ENCODE peak calls at places on chromosome 9, in seven cellular contexts. B is fibroblast of lung, J is IMR-90, P is Caco-2, O is tibial artery, K is germinal center, C is caudate nucleus. F is an unnamed sample.

GRCh38 chr9:110977259-110977709 is 61.0 kb downstream of the LPAR1 start:
- DNase-seq in B (peak), J (peak), P (no peak), O (no peak), K (no peak), C (no peak), F (peak)

GRCh38 chr9:1210954-1211353 is 160.8 kb downstream of the DMRT2 start:
- DNase-seq in B (no peak), J (no peak), P (no peak), O (no peak), K (no peak), C (no peak), F (no peak)

GRCh38 chr9:93892748-93893147 is 62.4 kb downstream of the BARX1 start:
- DNase-seq in B (no peak), J (no peak), P (no peak), O (no peak), K (no peak), C (no peak), F (no peak)

GRCh38 chr9:128689293-128689770 is 310 bp downstream of the SET start:
- DNase-seq in B (no peak), J (no peak), P (peak), O (peak), K (no peak), C (no peak), F (peak)

GRCh38 chr9:89483592-89484474 is 14.1 kb downstream of the SEMA4D start:
- DNase-seq in B (no peak), J (no peak), P (no peak), O (no peak), K (peak), C (no peak), F (no peak)

GRCh38 chr9:117403403-117403811 is 11.4 kb downstream of the ASTN2 start:
- DNase-seq in B (no peak), J (no peak), P (no peak), O (no peak), K (no peak), C (peak), F (no peak)

GRCh38 chr9:105357937-105358336 is 89.9 kb upstream of the FSD1L start:
- DNase-seq in B (no peak), J (no peak), P (no peak), O (no peak), K (peak), C (no peak), F (no peak)

GRCh38 chr9:96655198-96655851 is at the start of gene PRXL2C:
- DNase-seq in B (peak), J (peak), P (peak), O (peak), K (peak), C (peak), F (peak)

GRCh38 chr9:81492710-81493447 is 196.5 kb downstream of the TLE1 start:
- DNase-seq in B (peak), J (peak), P (no peak), O (no peak), K (no peak), C (no peak), F (peak)

GRCh38 chr9:33446507-33447403 is 638 bp downstream of the AQP3 start:
- DNase-seq in B (peak), J (peak), P (peak), O (no peak), K (peak), C (no peak), F (peak)

GRCh38 chr9:114930063-114930812 is at the start of gene TNFSF8:
- DNase-seq in B (no peak), J (no peak), P (no peak), O (no peak), K (peak), C (peak), F (no peak)

GRCh38 chr9:109270971-109271900 is 49.6 kb downstream of the EPB41L4B start:
- DNase-seq in B (no peak), J (no peak), P (no peak), O (no peak), K (no peak), C (no peak), F (no peak)

GRCh38 chr9:37936965-37937364 is 33.0 kb upstream of the SLC25A51 start:
- DNase-seq in B (peak), J (peak), P (no peak), O (no peak), K (no peak), C (no peak), F (no peak)

F was measured in stromal cell of bone marrow.